ENCODE peak calls at places on chromosomes 13 and 19, in four cellular contexts. B, M, W and H are unnamed samples.

GRCh38 chr13:24863748-24864540 is 100.0 kb downstream of the RNF17 start:
- DNase-seq in B (no peak), M (no peak), W (no peak), H (no peak)

GRCh38 chr19:1049841-1050240 is 9.9 kb downstream of the ABCA7 start:
- DNase-seq in B (no peak), M (no peak), W (no peak), H (no peak)

GRCh38 chr19:46616631-46617322 is 8.1 kb downstream of the PTGIR start:
- DNase-seq in B (peak), M (no peak), W (peak), H (peak)

GRCh38 chr13:76512676-76513277 is 373.4 kb downstream of the KCTD12 start:
- DNase-seq in B (peak), M (no peak), W (no peak), H (no peak)

GRCh38 chr13:43815204-43815603 is 28.4 kb upstream of the ENOX1 start:
- DNase-seq in B (no peak), M (no peak), W (no peak), H (no peak)

GRCh38 chr13:76820759-76821158 is 65.4 kb downstream of the KCTD12 start:
- DNase-seq in B (no peak), M (no peak), W (no peak), H (no peak)

GRCh38 chr19:5674734-5675133 is 5.6 kb downstream of the MICOS13 start:
- DNase-seq in B (peak), M (no peak), W (no peak), H (no peak)

GRCh38 chr19:31181535-31181934 is 167.7 kb downstream of the TSHZ3 start:
- DNase-seq in B (no peak), M (no peak), W (no peak), H (no peak)

GRCh38 chr13:114248011-114248410 is 13.3 kb downstream of the CDC16 start:
- DNase-seq in B (no peak), M (no peak), W (no peak), H (no peak)

GRCh38 chr13:80214521-80214941 is 126.4 kb downstream of the SPRY2 start:
- DNase-seq in B (no peak), M (no peak), W (no peak), H (no peak)

GRCh38 chr13:51726446-51727185 is 77.3 kb downstream of the DHRS12 start:
- DNase-seq in B (peak), M (no peak), W (no peak), H (no peak)

GRCh38 chr13:26497991-26498423 is 59.5 kb upstream of the WASF3 start:
- DNase-seq in B (peak), M (no peak), W (no peak), H (no peak)

GRCh38 chr13:30792257-30793000 is 57.1 kb downstream of the ALOX5AP start:
- DNase-seq in B (peak), M (no peak), W (peak), H (peak)

GRCh38 chr19:29263305-29264080 is 50.5 kb upstream of the UQCRFS1 start:
- DNase-seq in B (peak), M (peak), W (no peak), H (no peak)

GRCh38 chr13:59425211-59425721 is 738.5 kb downstream of the DIAPH3 start:
- DNase-seq in B (no peak), M (no peak), W (no peak), H (no peak)

GRCh38 chr13:37026778-37027177 is 26.2 kb downstream of the EXOSC8 start:
- DNase-seq in B (no peak), M (no peak), W (no peak), H (no peak)

GRCh38 chr19:661427-662196 is 1.4 kb downstream of the RNF126 start:
- DNase-seq in B (peak), M (peak), W (no peak), H (no peak)

GRCh38 chr13:75763511-75763910 is 127.4 kb downstream of the LMO7 start:
- DNase-seq in B (peak), M (no peak), W (no peak), H (peak)

GRCh38 chr19:41206456-41206855 is 12.6 kb upstream of the AXL start:
- DNase-seq in B (no peak), M (no peak), W (no peak), H (no peak)
- TF ChIP-seq CTCF in B (no peak), M (no peak), W (no peak), H (no peak)

GRCh38 chr13:32790731-32791130 is 204.5 kb downstream of the PDS5B start:
- DNase-seq in B (no peak), M (no peak), W (no peak), H (no peak)
- TF ChIP-seq CTCF in B (no peak), M (no peak), W (no peak), H (no peak)

DNA sequence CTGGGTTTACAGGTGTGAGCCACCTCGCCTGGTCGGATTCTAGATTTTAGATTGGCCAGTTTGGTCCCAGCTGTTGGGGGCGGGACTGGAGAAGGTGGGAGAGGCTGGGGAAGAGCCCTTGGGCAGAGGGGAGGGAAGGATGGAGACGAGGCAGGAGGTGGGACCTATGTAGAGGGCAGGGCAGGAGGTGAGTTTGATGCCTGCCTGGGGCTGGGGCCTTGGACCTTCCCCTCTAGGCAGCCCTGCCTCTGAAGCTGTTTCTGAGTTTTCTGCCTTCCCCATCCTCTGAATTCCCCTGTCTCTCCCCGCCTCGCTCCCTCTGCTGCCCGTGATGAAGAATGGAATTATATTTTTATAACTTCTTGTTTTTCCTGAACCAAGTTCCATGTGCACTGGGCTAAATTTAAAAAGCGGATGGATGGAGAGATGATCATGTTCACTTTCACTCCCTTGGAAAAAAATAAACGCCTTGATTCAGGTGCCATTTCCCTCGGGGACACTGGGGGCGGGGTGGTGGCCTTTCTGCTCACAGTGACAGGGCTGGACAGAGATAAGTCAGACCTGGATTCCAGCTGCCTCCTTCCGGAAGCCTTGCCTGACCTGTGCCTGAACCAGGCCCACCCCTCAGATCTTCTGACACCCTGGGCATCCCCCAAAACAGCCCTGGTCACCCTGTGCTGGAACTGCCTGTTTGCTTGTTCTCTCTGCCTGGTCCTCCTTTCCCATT is 16.5 kb upstream of the TNFAIP8L1 start:
- DNase-seq in B (no peak), M (no peak), W (no peak), H (no peak)
- TF ChIP-seq CTCF in B (no peak), M (no peak), W (no peak), H (no peak)

GRCh38 chr13:96100457-96101220 is 10.7 kb downstream of the HS6ST3 start:
- DNase-seq in B (no peak), M (no peak), W (no peak), H (no peak)
- TF ChIP-seq CTCF in B (no peak), M (no peak), W (no peak), H (no peak)

DNA sequence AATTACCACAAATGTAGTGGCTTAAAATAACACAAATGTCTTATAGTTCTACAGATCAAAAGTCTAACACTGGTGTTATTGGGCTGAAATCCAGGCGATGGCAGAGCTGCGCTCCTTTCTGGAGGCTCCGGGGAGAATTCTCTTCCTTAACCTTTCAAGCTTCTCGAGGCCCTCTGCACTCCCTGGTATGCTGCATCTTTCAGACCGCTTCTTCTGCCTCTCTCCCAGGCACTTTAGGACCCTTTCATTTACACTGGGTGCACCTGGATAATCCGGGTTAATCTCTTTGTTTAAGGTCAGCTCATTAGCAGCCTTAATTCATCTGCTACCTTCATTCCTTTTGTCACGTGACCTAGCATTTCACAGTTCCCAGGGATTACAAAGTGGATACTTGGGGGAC is 211.3 kb upstream of the RFC3 start:
- DNase-seq in B (peak), M (no peak), W (no peak), H (no peak)
- TF ChIP-seq CTCF in B (no peak), M (no peak), W (no peak), H (no peak)